ENCODE peak calls at places on chromosomes 1 and 21, in ten cellular contexts. U is activated T-cell treated with anti-CD3 and anti-CD28 coated beads, Interleukin-2, amount 50 U/mL, for 72 hours; E is psoas muscle; K is activated effector memory CD4-positive, alpha-beta T cell treated with anti-CD3 and anti-CD28 coated beads, Interleukin-2, amount 50 U/mL, for 16 hours; J is uterus; V is HS-5; O is head of caudate nucleus; R is MM.1S; X is HuH-7; P is NCI-H1694. Q is an unnamed sample.
A peak's percentile ranks its signal among the peaks of the same experiment; 100 is the strongest.

GRCh38 chr1:246144931-246145330 is 362.1 kb downstream of the SMYD3 start:
- DNase-seq in X (no peak), E (no peak), K (no peak), J (no peak), V (no peak), R (no peak), O (no peak), U (no peak), P (no peak), Q (no peak)

GRCh38 chr1:52364235-52364839 is 1.7 kb downstream of the CC2D1B start:
- DNase-seq in O (no peak), U (no peak), V (no peak), R (no peak), P (no peak), E (no peak), X (peak; percentile 25), K (peak; percentile 28), J (no peak), Q (no peak)

GRCh38 chr1:10734900-10735602 is 61.4 kb downstream of the CASZ1 start:
- DNase-seq in P (no peak), R (no peak), X (no peak), J (no peak), V (no peak), K (no peak), U (no peak), E (no peak), O (peak; percentile 63), Q (no peak)

GRCh38 chr21:26070822-26071425 is 99.6 kb downstream of the APP start:
- DNase-seq in E (peak; percentile 33), O (no peak), J (peak; percentile 55), U (peak; percentile 7), K (peak; percentile 68), R (no peak), P (peak; percentile 35), X (peak; percentile 15), V (peak; percentile 82), Q (no peak)

GRCh38 chr1:51422367-51423097 is 92.2 kb upstream of the TTC39A start:
- DNase-seq in V (no peak), U (no peak), O (no peak), P (no peak), E (no peak), J (no peak), R (no peak), X (no peak), K (no peak), Q (no peak)

GRCh38 chr1:150973826-150974579 is 632 bp downstream of the CERS2 start:
- DNase-seq in O (no peak), U (peak; percentile 54), J (peak; percentile 45), R (peak; percentile 47), K (peak; percentile 79), P (no peak), V (no peak), E (peak; percentile 47), X (no peak), Q (peak; percentile 57)

GRCh38 chr1:246067432-246068021 is 439.6 kb downstream of the SMYD3 start:
- DNase-seq in O (peak; percentile 5), E (no peak), X (no peak), P (no peak), J (no peak), U (no peak), V (no peak), K (no peak), R (no peak), Q (no peak)

GRCh38 chr1:172893146-172893841 is 157.4 kb downstream of the TNFSF18 start:
- DNase-seq in P (no peak), U (no peak), O (no peak), X (no peak), V (no peak), E (no peak), J (no peak), K (no peak), R (no peak), Q (peak; percentile 38)

GRCh38 chr1:64839270-64839669 is 94.4 kb downstream of the RAVER2 start:
- DNase-seq in O (no peak), J (no peak), V (no peak), R (no peak), K (no peak), E (no peak), U (no peak), X (no peak), P (no peak), Q (no peak)

GRCh38 chr1:229538945-229539344 is 19.6 kb downstream of the ABCB10 start:
- DNase-seq in X (no peak), O (no peak), J (no peak), P (no peak), K (no peak), U (no peak), R (no peak), E (no peak), V (no peak), Q (no peak)

GRCh38 chr1:11982010-11982392 is 1.8 kb downstream of the MFN2 start:
- DNase-seq in K (no peak), U (no peak), R (no peak), V (no peak), P (no peak), J (no peak), X (no peak), E (no peak), O (no peak), Q (peak; percentile 64)

GRCh38 chr1:32180186-32181060 is 948 bp downstream of the TXLNA start:
- DNase-seq in J (peak; percentile 59), E (peak; percentile 73), K (peak; percentile 77), P (no peak), R (peak; percentile 38), X (no peak), O (peak; percentile 35), U (peak; percentile 42), V (no peak), Q (peak; percentile 51)

GRCh38 chr21:46125846-46126301 is 28.0 kb downstream of the COL6A2 start:
- DNase-seq in E (peak; percentile 16), K (peak; percentile 52), P (no peak), U (no peak), X (no peak), J (no peak), R (no peak), V (no peak), O (no peak), Q (no peak)

GRCh38 chr1:41424581-41425118 is 59.8 kb downstream of the EDN2 start:
- DNase-seq in X (no peak), P (no peak), E (no peak), K (no peak), R (no peak), O (no peak), U (no peak), J (no peak), V (no peak), Q (no peak)

GRCh38 chr1:242651817-242652216 is 127.3 kb upstream of the PLD5 start:
- DNase-seq in V (no peak), O (no peak), X (no peak), J (no peak), P (peak; percentile 29), K (no peak), R (no peak), U (no peak), E (no peak), Q (peak; percentile 44)

GRCh38 chr1:178011101-178011828 is 41.4 kb upstream of the SEC16B start:
- DNase-seq in K (no peak), P (no peak), J (no peak), E (no peak), U (no peak), V (peak; percentile 39), R (no peak), O (no peak), X (no peak), Q (no peak)

GRCh38 chr1:54069792-54070548 is 16.6 kb downstream of the TCEANC2 start:
- DNase-seq in P (peak; percentile 91), U (no peak), J (no peak), R (peak; percentile 70), O (no peak), K (no peak), V (peak; percentile 47), X (no peak), E (no peak), Q (peak; percentile 77)

GRCh38 chr1:86914998-86915736 is 732 bp downstream of the HS2ST1 start:
- DNase-seq in K (peak; percentile 81), P (peak; percentile 26), X (peak; percentile 38), V (peak; percentile 37), O (peak; percentile 62), E (peak; percentile 37), R (peak; percentile 47), U (peak; percentile 57), J (peak; percentile 36), Q (peak; percentile 80)

GRCh38 chr1:44628962-44629756 is 45.1 kb downstream of the TMEM53 start:
- DNase-seq in X (no peak), E (no peak), P (no peak), R (no peak), V (peak; percentile 86), K (no peak), J (no peak), U (no peak), O (no peak), Q (no peak)

GRCh38 chr1:97930472-97930871 is 9.6 kb upstream of the DPYD start:
- DNase-seq in P (no peak), E (no peak), U (no peak), X (peak; percentile 33), V (no peak), O (no peak), K (no peak), R (no peak), J (no peak), Q (peak; percentile 27)

GRCh38 chr1:198018529-198018928 is 101.4 kb downstream of the LHX9 start:
- DNase-seq in K (no peak), P (no peak), U (no peak), R (no peak), O (no peak), X (no peak), V (peak; percentile 96), E (no peak), J (no peak), Q (no peak)

GRCh38 chr1:210663730-210664573 is 335.2 kb downstream of the HHAT start:
- DNase-seq in E (no peak), K (no peak), O (no peak), V (no peak), P (peak; percentile 64), U (no peak), R (no peak), X (no peak), J (no peak), Q (no peak)

GRCh38 chr1:173393655-173393993 is 83.5 kb upstream of the PRDX6 start:
- DNase-seq in E (no peak), P (no peak), U (no peak), J (no peak), V (peak; percentile 51), O (no peak), R (no peak), K (no peak), X (no peak), Q (no peak)

GRCh38 chr1:39167632-39168209 is 36.8 kb upstream of the MACF1 start:
- DNase-seq in R (no peak), J (no peak), O (no peak), V (no peak), U (no peak), P (no peak), E (no peak), X (peak; percentile 28), K (no peak), Q (no peak)

GRCh38 chr1:30037251-30038118 is 685.9 kb downstream of the MATN1 start:
- DNase-seq in X (no peak), V (no peak), P (no peak), E (no peak), J (no peak), O (no peak), R (no peak), K (no peak), U (no peak), Q (no peak)

GRCh38 chr1:228500143-228500736 is 13.1 kb downstream of the RNF187 start:
- DNase-seq in R (no peak), V (no peak), E (no peak), O (no peak), J (no peak), X (no peak), U (no peak), P (no peak), K (peak; percentile 13), Q (no peak)

Q was measured in HT-29.